ENCODE peak calls at places on chromosomes 13 and 19, in eight cellular contexts. W is psoas muscle, Z is fibroblast of pulmonary artery, M is cardiac fibroblast, Y is mesothelial cell of epicardium, J is IMR-90, O is Calu3, R is body of pancreas. H is an unnamed sample.

GRCh38 chr19:55432355-55432959 is 10.6 kb downstream of the SHISA7 start:
- DNase-seq in W (peak; percentile 8), Z (no peak), M (no peak), Y (no peak), J (no peak), O (no peak), R (no peak), H (no peak)

GRCh38 chr19:13055213-13056051 is 47.2 kb downstream of the LYL1 start:
- DNase-seq in W (peak; percentile 88), Z (peak; percentile 95), M (peak; percentile 90), Y (peak; percentile 78), J (peak; percentile 89), O (peak; percentile 36), R (peak; percentile 74), H (no peak)

GRCh38 chr13:75825161-75825560 is 189.0 kb downstream of the LMO7 start:
- DNase-seq in W (no peak), Z (no peak), M (no peak), Y (no peak), J (no peak), O (no peak), R (no peak), H (no peak)

GRCh38 chr13:100440756-100441421 is 147.7 kb downstream of the GGACT start:
- DNase-seq in W (no peak), Z (peak; percentile 50), M (peak; percentile 70), Y (no peak), J (peak; percentile 75), O (no peak), R (no peak), H (no peak)

GRCh38 chr13:88376762-88377388 is 705.7 kb downstream of the SLITRK5 start:
- DNase-seq in W (no peak), Z (no peak), M (no peak), Y (no peak), J (no peak), O (no peak), R (no peak), H (no peak)

GRCh38 chr13:106159295-106160195 is 375.9 kb downstream of the EFNB2 start:
- DNase-seq in W (no peak), Z (no peak), M (no peak), Y (no peak), J (no peak), O (no peak), R (no peak), H (no peak)

GRCh38 chr19:4390017-4390861 is 10.1 kb downstream of the SH3GL1 start:
- DNase-seq in W (peak; percentile 66), Z (peak; percentile 73), M (peak; percentile 66), Y (no peak), J (peak; percentile 56), O (no peak), R (peak; percentile 25), H (no peak)

GRCh38 chr13:20190481-20191310 is 2.0 kb downstream of the GJB2 start:
- DNase-seq in W (no peak), Z (peak; percentile 71), M (peak; percentile 72), Y (no peak), J (peak; percentile 90), O (no peak), R (no peak), H (no peak)

GRCh38 chr13:99059498-99060070 is 81.7 kb upstream of the DOCK9 start:
- DNase-seq in W (no peak), Z (peak; percentile 25), M (peak; percentile 29), Y (no peak), J (no peak), O (no peak), R (no peak), H (no peak)

GRCh38 chr19:56153507-56153906 is 12.4 kb downstream of the ZNF444 start:
- DNase-seq in W (no peak), Z (no peak), M (no peak), Y (no peak), J (no peak), O (no peak), R (peak; percentile 55), H (no peak)

GRCh38 chr19:29378543-29379105 is 147.2 kb upstream of the VSTM2B start:
- DNase-seq in W (no peak), Z (no peak), M (no peak), Y (no peak), J (no peak), O (no peak), R (no peak), H (no peak)

GRCh38 chr19:49590071-49590970 is 661 bp upstream of the PRR12 start:
- DNase-seq in W (peak; percentile 93), Z (peak; percentile 98), M (peak; percentile 98), Y (peak; percentile 90), J (peak; percentile 95), O (peak; percentile 99), R (peak; percentile 97), H (peak; percentile 99)

GRCh38 chr19:19597809-19598306 is 20.6 kb downstream of the PBX4 start:
- DNase-seq in W (no peak), Z (no peak), M (peak; percentile 29), Y (no peak), J (no peak), O (no peak), R (no peak), H (peak; percentile 81)

GRCh38 chr13:90564566-90564965 is 782.9 kb upstream of the MIR17HG start:
- DNase-seq in W (no peak), Z (no peak), M (no peak), Y (no peak), J (no peak), O (no peak), R (no peak), H (no peak)

GRCh38 chr13:48888613-48889012 is 87.1 kb upstream of the FNDC3A start:
- DNase-seq in W (no peak), Z (no peak), M (no peak), Y (no peak), J (no peak), O (no peak), R (no peak), H (no peak)

GRCh38 chr13:45564108-45564507 is 51.4 kb downstream of the ERICH6B start:
- DNase-seq in W (no peak), Z (peak; percentile 47), M (peak; percentile 66), Y (no peak), J (peak; percentile 81), O (no peak), R (no peak), H (peak; percentile 18)

GRCh38 chr13:101917475-101917810 is 465.0 kb downstream of the ITGBL1 start:
- DNase-seq in W (no peak), Z (no peak), M (no peak), Y (no peak), J (no peak), O (no peak), R (no peak), H (no peak)

GRCh38 chr19:43505186-43505456 is 575 bp upstream of the PHLDB3 start:
- DNase-seq in W (no peak), Z (no peak), M (no peak), Y (no peak), J (no peak), O (no peak), R (no peak), H (no peak)

GRCh38 chr19:43502419-43502976 is 2.0 kb downstream of the PHLDB3 start:
- DNase-seq in W (no peak), Z (no peak), M (no peak), Y (no peak), J (no peak), O (no peak), R (no peak), H (no peak)

GRCh38 chr19:43504426-43505185 is at the start of gene PHLDB3:
- DNase-seq in W (peak; percentile 63), Z (no peak), M (no peak), Y (no peak), J (peak; percentile 9), O (peak; percentile 65), R (peak; percentile 63), H (peak; percentile 62)

GRCh38 chr19:43501661-43502418 is 2.7 kb downstream of the PHLDB3 start:
- DNase-seq in W (no peak), Z (no peak), M (no peak), Y (no peak), J (no peak), O (no peak), R (no peak), H (no peak)

GRCh38 chr19:43503501-43504425 is 783 bp downstream of the PHLDB3 start:
- DNase-seq in W (peak; percentile 98), Z (peak; percentile 86), M (peak; percentile 90), Y (peak; percentile 97), J (peak; percentile 84), O (peak; percentile 99), R (peak; percentile 99), H (peak; percentile 100)
- TF ChIP-seq CTCF in W (no peak), Z (no peak), M (no peak), Y (no peak), J (peak; percentile 6), O (no peak), R (no peak), H (no peak)

DNA sequence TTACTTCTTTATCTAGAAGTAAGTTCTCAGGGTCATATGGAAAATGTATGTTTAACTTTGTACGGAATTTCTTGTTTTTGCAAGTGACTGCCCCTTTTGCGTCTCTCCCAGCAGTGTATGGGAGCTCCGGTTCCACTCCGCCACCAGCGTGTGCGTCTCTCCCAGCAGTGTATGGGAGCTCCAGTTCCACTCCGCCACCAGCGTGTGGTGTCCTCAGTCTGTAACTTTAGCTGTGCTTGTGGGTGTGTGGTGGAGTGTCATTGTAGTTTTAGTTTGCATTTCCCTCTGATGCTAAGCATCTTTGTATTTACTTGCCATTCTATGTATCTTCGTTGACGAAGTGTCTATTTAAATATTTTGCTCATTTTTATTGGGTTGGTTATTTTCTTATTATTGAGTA is 2.4 kb downstream of the CUL4A start:
- DNase-seq in W (no peak), Z (no peak), M (no peak), Y (no peak), J (no peak), O (no peak), R (no peak), H (peak; percentile 50)
- TF ChIP-seq CTCF in W (no peak), Z (no peak), M (peak; percentile 4), Y (no peak), J (peak; percentile 12), O (no peak), R (no peak), H (no peak)

GRCh38 chr13:24861617-24862362 is 97.8 kb downstream of the RNF17 start:
- DNase-seq in W (no peak), Z (no peak), M (no peak), Y (no peak), J (no peak), O (no peak), R (no peak), H (no peak)

GRCh38 chr13:24863748-24864540 is 100.0 kb downstream of the RNF17 start:
- DNase-seq in W (no peak), Z (no peak), M (no peak), Y (no peak), J (no peak), O (no peak), R (no peak), H (no peak)

GRCh38 chr13:24864579-24864978 is 100.6 kb downstream of the RNF17 start:
- DNase-seq in W (no peak), Z (no peak), M (no peak), Y (no peak), J (no peak), O (no peak), R (no peak), H (no peak)

GRCh38 chr13:24866488-24866887 is 102.5 kb downstream of the RNF17 start:
- DNase-seq in W (no peak), Z (no peak), M (no peak), Y (no peak), J (no peak), O (no peak), R (no peak), H (no peak)

GRCh38 chr13:24865158-24865557 is 101.2 kb downstream of the RNF17 start:
- DNase-seq in W (no peak), Z (peak; percentile 27), M (peak; percentile 40), Y (no peak), J (peak; percentile 4), O (no peak), R (no peak), H (no peak)
- TF ChIP-seq CTCF in W (no peak), Z (peak; percentile 31), M (peak; percentile 10), Y (no peak), J (peak; percentile 32), O (no peak), R (no peak), H (no peak)

GRCh38 chr19:10219678-10220077 is 11.5 kb downstream of the S1PR2 start:
- DNase-seq in W (no peak), Z (peak; percentile 49), M (no peak), Y (no peak), J (peak; percentile 89), O (peak; percentile 41), R (no peak), H (peak; percentile 62)
- TF ChIP-seq CTCF in W (no peak), Z (peak; percentile 56), M (peak; percentile 53), Y (peak; percentile 14), J (peak; percentile 61), O (no peak), R (no peak), H (peak; percentile 61)

H was measured in activated CD8-positive, alpha-beta T cell treated with anti-CD3 and anti-CD28 coated beads for 36 hours.